ENCODE peak calls at places on chromosomes 13 and 19, in eight cellular contexts. One of them, this sample, is unnamed.
A peak's percentile ranks its signal among the peaks of the same experiment; 100 is the strongest.

GRCh38 chr19:3607398-3608078 is 863 bp upstream of the TBXA2R start:
- DNase-seq in germinal center: no peak
- DNase-seq in nucleus accumbens: no peak
- DNase-seq in AG09309: no peak
- DNase-seq in HTR-8/SVneo: no peak
- DNase-seq in activated naive CD4-positive, alpha-beta T cell treated with anti-CD3 and anti-CD28 coated beads, Interleukin-2, amount 10 ng/mL, durations not matched to agents 7 days and 5 days: no peak
- DNase-seq in AG04450: no peak
- DNase-seq in Daoy: peak; percentile 70
- DNase-seq in this sample: no peak

GRCh38 chr13:60690607-60691006 is 293.6 kb downstream of the TDRD3 start:
- DNase-seq in activated naive CD4-positive, alpha-beta T cell treated with anti-CD3 and anti-CD28 coated beads, Interleukin-2, amount 10 ng/mL, durations not matched to agents 7 days and 5 days: no peak
- DNase-seq in HTR-8/SVneo: no peak
- DNase-seq in Daoy: no peak
- DNase-seq in nucleus accumbens: no peak
- DNase-seq in AG09309: no peak
- DNase-seq in germinal center: no peak
- DNase-seq in AG04450: no peak
- DNase-seq in this sample: no peak

GRCh38 chr19:48997972-48998371 is 4.3 kb downstream of the RUVBL2 start:
- DNase-seq in AG09309: no peak
- DNase-seq in germinal center: peak; percentile 27
- DNase-seq in Daoy: peak; percentile 66
- DNase-seq in nucleus accumbens: no peak
- DNase-seq in AG04450: no peak
- DNase-seq in HTR-8/SVneo: peak; percentile 53
- DNase-seq in activated naive CD4-positive, alpha-beta T cell treated with anti-CD3 and anti-CD28 coated beads, Interleukin-2, amount 10 ng/mL, durations not matched to agents 7 days and 5 days: peak; percentile 77
- DNase-seq in this sample: no peak

GRCh38 chr19:6528544-6529121 is 2.2 kb upstream of the TNFSF9 start:
- DNase-seq in AG04450: no peak
- DNase-seq in HTR-8/SVneo: no peak
- DNase-seq in nucleus accumbens: peak; percentile 35
- DNase-seq in AG09309: no peak
- DNase-seq in germinal center: peak; percentile 72
- DNase-seq in activated naive CD4-positive, alpha-beta T cell treated with anti-CD3 and anti-CD28 coated beads, Interleukin-2, amount 10 ng/mL, durations not matched to agents 7 days and 5 days: no peak
- DNase-seq in Daoy: no peak
- DNase-seq in this sample: no peak

GRCh38 chr19:18419699-18420460 is 682 bp downstream of the SSBP4 start:
- DNase-seq in Daoy: no peak
- DNase-seq in HTR-8/SVneo: no peak
- DNase-seq in AG09309: no peak
- DNase-seq in activated naive CD4-positive, alpha-beta T cell treated with anti-CD3 and anti-CD28 coated beads, Interleukin-2, amount 10 ng/mL, durations not matched to agents 7 days and 5 days: peak; percentile 71
- DNase-seq in AG04450: no peak
- DNase-seq in germinal center: peak; percentile 72
- DNase-seq in nucleus accumbens: no peak
- DNase-seq in this sample: no peak

GRCh38 chr13:20391597-20392452 is 133.8 kb downstream of the CRYL1 start:
- DNase-seq in HTR-8/SVneo: no peak
- DNase-seq in germinal center: no peak
- DNase-seq in AG04450: no peak
- DNase-seq in AG09309: no peak
- DNase-seq in nucleus accumbens: no peak
- DNase-seq in activated naive CD4-positive, alpha-beta T cell treated with anti-CD3 and anti-CD28 coated beads, Interleukin-2, amount 10 ng/mL, durations not matched to agents 7 days and 5 days: peak; percentile 27
- DNase-seq in Daoy: no peak
- DNase-seq in this sample: no peak

GRCh38 chr13:36919206-36919832 is 719 bp downstream of the SMAD9 start:
- DNase-seq in HTR-8/SVneo: peak; percentile 12
- DNase-seq in nucleus accumbens: no peak
- DNase-seq in germinal center: peak; percentile 26
- DNase-seq in AG04450: no peak
- DNase-seq in activated naive CD4-positive, alpha-beta T cell treated with anti-CD3 and anti-CD28 coated beads, Interleukin-2, amount 10 ng/mL, durations not matched to agents 7 days and 5 days: no peak
- DNase-seq in AG09309: no peak
- DNase-seq in Daoy: peak; percentile 25
- DNase-seq in this sample: no peak

GRCh38 chr13:67619346-67619745 is 389.2 kb upstream of the PCDH9 start:
- DNase-seq in AG04450: peak; percentile 2
- DNase-seq in activated naive CD4-positive, alpha-beta T cell treated with anti-CD3 and anti-CD28 coated beads, Interleukin-2, amount 10 ng/mL, durations not matched to agents 7 days and 5 days: no peak
- DNase-seq in germinal center: no peak
- DNase-seq in HTR-8/SVneo: no peak
- DNase-seq in AG09309: no peak
- DNase-seq in nucleus accumbens: no peak
- DNase-seq in Daoy: no peak
- DNase-seq in this sample: no peak

GRCh38 chr19:8605514-8605913 is 5.0 kb downstream of the ADAMTS10 start:
- DNase-seq in nucleus accumbens: no peak
- DNase-seq in AG09309: no peak
- DNase-seq in HTR-8/SVneo: no peak
- DNase-seq in activated naive CD4-positive, alpha-beta T cell treated with anti-CD3 and anti-CD28 coated beads, Interleukin-2, amount 10 ng/mL, durations not matched to agents 7 days and 5 days: no peak
- DNase-seq in AG04450: no peak
- DNase-seq in Daoy: no peak
- DNase-seq in germinal center: no peak
- DNase-seq in this sample: no peak

GRCh38 chr19:50657672-50658437 is 8.6 kb downstream of the C19orf81 start:
- DNase-seq in AG09309: peak; percentile 92
- DNase-seq in nucleus accumbens: peak; percentile 98
- DNase-seq in AG04450: peak; percentile 94
- DNase-seq in HTR-8/SVneo: peak; percentile 91
- DNase-seq in activated naive CD4-positive, alpha-beta T cell treated with anti-CD3 and anti-CD28 coated beads, Interleukin-2, amount 10 ng/mL, durations not matched to agents 7 days and 5 days: peak; percentile 81
- DNase-seq in Daoy: peak; percentile 100
- DNase-seq in germinal center: peak; percentile 94
- DNase-seq in this sample: peak; percentile 5